ENCODE peak calls at places on chromosomes 11 and 22, in nine cellular contexts. V is left lung, I is tibial artery, W is HCT116, T is small intestine, N is psoas muscle, A is aorta, O is heart left ventricle, R is cardiac muscle cell. G is an unnamed sample.
A peak's percentile ranks its signal among the peaks of the same experiment; 100 is the strongest.

GRCh38 chr22:24402460-24403192 is 24.8 kb upstream of the ADORA2A start:
- DNase-seq in V (peak; percentile 81), I (peak; percentile 90), W (peak; percentile 82), T (peak; percentile 96), N (peak; percentile 72), A (peak; percentile 86), O (peak; percentile 89), R (peak; percentile 89), G (peak; percentile 91)

GRCh38 chr11:116730241-116730561 is 42.6 kb downstream of the BUD13 start:
- DNase-seq in V (no peak), I (peak; percentile 58), W (no peak), T (no peak), N (no peak), A (no peak), O (no peak), R (no peak), G (no peak)

GRCh38 chr11:2579315-2580060 is 120.3 kb downstream of the KCNQ1OT1 start:
- DNase-seq in V (peak; percentile 69), I (peak; percentile 58), W (no peak), T (no peak), N (peak; percentile 9), A (peak; percentile 61), O (peak; percentile 5), R (no peak), G (no peak)

GRCh38 chr11:72825661-72826060 is 11.4 kb downstream of the ATG16L2 start:
- DNase-seq in V (no peak), I (no peak), W (no peak), T (no peak), N (no peak), A (no peak), O (no peak), R (no peak), G (no peak)

GRCh38 chr11:113873241-113873626 is 2.1 kb downstream of the USP28 start:
- DNase-seq in V (no peak), I (no peak), W (no peak), T (no peak), N (no peak), A (no peak), O (peak; percentile 59), R (peak; percentile 13), G (peak; percentile 73)

GRCh38 chr11:36249271-36249670 is 40.0 kb downstream of the COMMD9 start:
- DNase-seq in V (no peak), I (no peak), W (no peak), T (no peak), N (no peak), A (no peak), O (no peak), R (peak; percentile 91), G (no peak)

GRCh38 chr11:17828311-17828751 is 93.8 kb downstream of the KCNC1 start:
- DNase-seq in V (no peak), I (no peak), W (no peak), T (no peak), N (peak; percentile 42), A (peak; percentile 81), O (peak; percentile 50), R (peak; percentile 46), G (no peak)

GRCh38 chr11:58923300-58923788 is 15.9 kb upstream of the GLYATL1 start:
- DNase-seq in V (no peak), I (no peak), W (peak; percentile 54), T (peak; percentile 34), N (no peak), A (no peak), O (no peak), R (peak; percentile 27), G (no peak)

GRCh38 chr11:13169709-13170108 is 107.9 kb upstream of the BMAL1 start:
- DNase-seq in V (no peak), I (no peak), W (peak; percentile 48), T (no peak), N (no peak), A (no peak), O (no peak), R (peak; percentile 94), G (no peak)

GRCh38 chr11:70431611-70432010 is 33.3 kb downstream of the CTTN start:
- DNase-seq in V (no peak), I (no peak), W (no peak), T (no peak), N (no peak), A (no peak), O (no peak), R (no peak), G (no peak)

GRCh38 chr11:70428701-70429427 is 30.5 kb downstream of the CTTN start:
- DNase-seq in V (no peak), I (no peak), W (no peak), T (no peak), N (no peak), A (no peak), O (no peak), R (no peak), G (no peak)

GRCh38 chr11:70430122-70430521 is 31.8 kb downstream of the CTTN start:
- DNase-seq in V (no peak), I (no peak), W (no peak), T (no peak), N (no peak), A (no peak), O (no peak), R (no peak), G (no peak)

GRCh38 chr11:70430671-70431574 is 32.6 kb downstream of the CTTN start:
- DNase-seq in V (peak; percentile 36), I (no peak), W (no peak), T (no peak), N (no peak), A (no peak), O (no peak), R (no peak), G (no peak)

DNA sequence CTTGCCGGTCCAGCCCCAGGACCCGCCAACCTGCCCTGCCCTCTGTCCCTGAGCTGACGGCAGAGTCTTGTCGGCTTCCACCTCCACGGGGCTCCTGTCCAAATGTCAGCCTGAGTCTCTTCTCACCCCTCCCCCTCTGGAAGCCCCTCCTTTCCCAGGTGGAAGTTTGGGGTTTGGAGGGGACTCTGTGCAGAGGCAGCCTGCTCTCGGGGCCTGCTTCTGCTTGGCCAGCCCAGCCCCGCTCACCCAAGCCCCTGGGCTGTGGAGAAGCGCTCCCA is 31.0 kb downstream of the CTTN start:
- DNase-seq in V (no peak), I (no peak), W (no peak), T (no peak), N (no peak), A (no peak), O (no peak), R (no peak), G (no peak)
- H3K36me3 ChIP-seq in V (no peaks in the 10 kb centered on the region), I (peaks cover 100% of the 10 kb centered on the region), W (peaks cover 51% of the 10 kb centered on the region), T (peaks cover 16% of the 10 kb centered on the region), N (peaks cover 99% of the 10 kb centered on the region), A (peaks cover 22% of the 10 kb centered on the region), O (peaks cover 100% of the 10 kb centered on the region), R (peaks cover 53% of the 10 kb centered on the region), G (peaks cover 89% of the 10 kb centered on the region)

DNA sequence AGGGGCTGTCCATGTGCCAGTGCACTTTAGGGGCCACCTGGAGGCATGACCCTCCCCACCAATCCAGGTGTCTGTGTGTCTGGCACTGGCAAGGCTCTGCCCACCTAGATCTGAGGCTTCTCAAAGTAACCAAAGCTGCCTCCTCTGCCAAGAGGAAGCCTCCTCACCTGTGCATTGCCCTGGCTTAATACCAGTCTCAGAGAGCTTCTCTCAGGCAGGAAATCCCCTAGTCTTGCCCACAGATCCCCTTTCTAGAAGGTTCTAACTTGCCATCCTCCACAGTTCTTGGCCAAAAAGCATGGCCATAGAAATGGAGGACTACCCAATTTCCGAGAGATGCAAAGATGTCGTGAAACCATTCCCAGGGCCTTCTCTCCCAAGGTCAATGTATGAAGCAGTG is 68.7 kb downstream of the PRDM11 start:
- DNase-seq in V (no peak), I (no peak), W (no peak), T (no peak), N (no peak), A (no peak), O (no peak), R (no peak), G (no peak)
- H3K27ac ChIP-seq in V (peak overlapping the region; percentile 37), I (no peak overlapping the region), W (no peak overlapping the region), T (no peak overlapping the region), N (no peak overlapping the region), A (no peak overlapping the region), O (peak overlapping the region; percentile 55), R (no peak overlapping the region), G (peak overlapping the region; percentile 5)

DNA sequence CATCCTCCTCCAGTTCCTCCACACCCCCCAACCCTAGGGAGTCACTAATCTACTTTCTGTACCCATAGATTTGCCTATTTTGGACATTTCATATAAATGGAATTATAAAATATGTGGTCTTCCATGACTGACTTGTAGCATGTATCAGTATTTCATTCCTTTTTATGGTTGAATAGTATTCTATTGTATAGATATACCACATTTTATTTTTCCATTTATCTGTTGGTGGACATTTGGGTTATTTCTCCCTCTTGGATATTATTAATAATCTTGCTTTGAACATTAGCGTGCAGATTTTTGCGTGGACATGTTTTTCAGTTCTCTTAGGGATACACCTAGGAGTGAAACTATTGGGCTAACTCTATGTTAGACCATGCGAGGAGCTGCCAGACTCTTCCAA is 23.4 kb downstream of the NAT10 start:
- DNase-seq in V (no peak), I (no peak), W (no peak), T (no peak), N (no peak), A (no peak), O (no peak), R (no peak), G (no peak)
- H3K36me3 ChIP-seq in V (no peaks in the 10 kb centered on the region), I (peaks cover 98% of the 10 kb centered on the region), W (peaks cover 57% of the 10 kb centered on the region), T (peaks cover 17% of the 10 kb centered on the region), N (peaks cover 99% of the 10 kb centered on the region), A (peaks cover 12% of the 10 kb centered on the region), O (peaks cover 100% of the 10 kb centered on the region), R (peaks cover 25% of the 10 kb centered on the region), G (peaks cover 87% of the 10 kb centered on the region)

DNA sequence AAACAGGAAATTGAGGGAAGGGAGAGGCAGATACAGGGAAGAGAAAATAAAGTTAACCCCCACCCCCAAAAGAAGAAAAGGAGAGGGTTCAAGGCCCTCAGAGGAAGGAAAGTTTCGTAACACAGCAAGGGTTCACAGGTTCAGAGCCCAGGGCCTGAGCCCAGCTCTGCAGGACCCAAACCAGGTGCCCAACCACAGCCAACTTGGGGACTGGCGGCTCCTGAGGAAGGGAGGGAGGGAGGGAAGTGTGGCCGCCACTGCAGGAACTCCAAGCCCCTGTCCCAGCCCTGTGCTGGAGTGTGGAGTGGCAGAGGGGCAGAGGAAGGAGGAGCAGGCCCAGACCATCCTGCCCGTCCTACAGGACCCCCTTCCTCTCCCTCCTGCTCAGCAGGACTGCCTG is 59.2 kb downstream of the ELFN2 start:
- DNase-seq in V (no peak), I (no peak), W (no peak), T (no peak), N (no peak), A (no peak), O (no peak), R (no peak), G (no peak)
- H3K27ac ChIP-seq in V (no peak overlapping the region), I (no peak overlapping the region), W (no peak overlapping the region), T (no peak overlapping the region), N (no peak overlapping the region), A (no peak overlapping the region), O (no peak overlapping the region), R (no peak overlapping the region), G (no peak overlapping the region)

DNA sequence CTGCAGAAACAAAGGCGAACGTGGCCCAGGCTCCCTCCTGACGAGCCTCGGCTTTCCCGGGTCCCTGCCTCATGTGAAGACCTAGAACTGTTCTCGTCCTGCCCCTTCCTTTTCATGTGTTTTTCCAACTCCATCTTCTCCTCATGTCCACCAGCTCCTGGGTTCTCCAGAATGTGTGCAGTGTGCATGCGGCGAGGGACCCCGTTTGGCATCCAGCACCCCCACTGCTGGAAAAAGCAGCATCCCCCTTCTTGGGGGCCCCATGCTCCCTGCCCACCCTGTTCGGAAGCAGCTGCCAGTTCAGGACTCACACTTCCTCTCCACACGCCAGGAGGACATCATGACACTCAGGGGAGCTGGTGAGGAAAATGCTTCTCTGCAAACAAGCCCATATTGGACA is 313.5 kb downstream of the BRD1 start:
- DNase-seq in V (no peak), I (peak; percentile 16), W (no peak), T (no peak), N (no peak), A (no peak), O (no peak), R (no peak), G (no peak)
- H3K36me3 ChIP-seq in V (no peaks in the 10 kb centered on the region), I (no peaks in the 10 kb centered on the region), W (peaks cover 5% of the 10 kb centered on the region), T (no peaks in the 10 kb centered on the region), N (no peaks in the 10 kb centered on the region), A (no peaks in the 10 kb centered on the region), O (no peaks in the 10 kb centered on the region), R (no peaks in the 10 kb centered on the region), G (no peaks in the 10 kb centered on the region)

G was measured in right atrium auricular region.